ENCODE peak calls at places on chromosomes 7 and 10, in five cellular contexts. One of them, this sample, is unnamed.

GRCh38 chr7:19470031-19470430 is 238.8 kb downstream of the POLR1F start:
- DNase-seq in foreskin fibroblast: no peak
- DNase-seq in body of pancreas: no peak
- DNase-seq in astrocyte of the spinal cord: no peak
- DNase-seq in H1: no peak
- DNase-seq in this sample: no peak

GRCh38 chr10:12590682-12591642 is 241.6 kb downstream of the CAMK1D start:
- DNase-seq in foreskin fibroblast: no peak
- DNase-seq in body of pancreas: no peak
- DNase-seq in H1: no peak
- DNase-seq in astrocyte of the spinal cord: no peak
- DNase-seq in this sample: no peak

GRCh38 chr7:47968852-47969774 is 10.3 kb downstream of the HUS1 start:
- DNase-seq in body of pancreas: peak; percentile 55
- DNase-seq in foreskin fibroblast: peak; percentile 77
- DNase-seq in H1: peak; percentile 87
- DNase-seq in astrocyte of the spinal cord: peak; percentile 76
- DNase-seq in this sample: peak; percentile 19

GRCh38 chr7:148142660-148143248 is 447.8 kb upstream of the C7orf33 start:
- DNase-seq in foreskin fibroblast: peak; percentile 3
- DNase-seq in astrocyte of the spinal cord: peak; percentile 27
- DNase-seq in body of pancreas: peak; percentile 53
- DNase-seq in H1: no peak
- DNase-seq in this sample: peak; percentile 62

GRCh38 chr10:74502963-74503608 is 323.3 kb upstream of the KAT6B start:
- DNase-seq in astrocyte of the spinal cord: peak; percentile 85
- DNase-seq in foreskin fibroblast: peak; percentile 84
- DNase-seq in H1: no peak
- DNase-seq in body of pancreas: no peak
- DNase-seq in this sample: no peak

GRCh38 chr10:128527730-128528129 is 401.5 kb upstream of the MKI67 start:
- DNase-seq in astrocyte of the spinal cord: no peak
- DNase-seq in body of pancreas: no peak
- DNase-seq in H1: no peak
- DNase-seq in foreskin fibroblast: no peak
- DNase-seq in this sample: no peak

GRCh38 chr10:43235070-43235900 is 31.6 kb downstream of the RASGEF1A start:
- DNase-seq in astrocyte of the spinal cord: no peak
- DNase-seq in body of pancreas: peak; percentile 4
- DNase-seq in H1: no peak
- DNase-seq in foreskin fibroblast: no peak
- DNase-seq in this sample: no peak

GRCh38 chr7:11969627-11970026 is 137.6 kb upstream of the THSD7A start:
- DNase-seq in body of pancreas: no peak
- DNase-seq in astrocyte of the spinal cord: no peak
- DNase-seq in foreskin fibroblast: no peak
- DNase-seq in H1: no peak
- DNase-seq in this sample: no peak

GRCh38 chr7:149856-150636 is 42.3 kb upstream of the FAM20C start:
- DNase-seq in astrocyte of the spinal cord: no peak
- DNase-seq in foreskin fibroblast: peak; percentile 52
- DNase-seq in body of pancreas: peak; percentile 54
- DNase-seq in H1: peak; percentile 71
- DNase-seq in this sample: no peak

GRCh38 chr10:84152769-84153168 is 13.5 kb downstream of the GHITM start:
- DNase-seq in astrocyte of the spinal cord: no peak
- DNase-seq in foreskin fibroblast: no peak
- DNase-seq in body of pancreas: no peak
- DNase-seq in H1: no peak
- DNase-seq in this sample: no peak

GRCh38 chr7:44402401-44403096 is 77.2 kb upstream of the CAMK2B start:
- DNase-seq in astrocyte of the spinal cord: no peak
- DNase-seq in foreskin fibroblast: no peak
- DNase-seq in H1: no peak
- DNase-seq in body of pancreas: no peak
- DNase-seq in this sample: no peak

GRCh38 chr7:85600425-85600824 is 413.6 kb upstream of the SEMA3D start:
- DNase-seq in H1: no peak
- DNase-seq in astrocyte of the spinal cord: no peak
- DNase-seq in foreskin fibroblast: peak; percentile 9
- DNase-seq in body of pancreas: no peak
- DNase-seq in this sample: no peak

GRCh38 chr7:111953611-111954010 is 252.6 kb downstream of the DOCK4 start:
- DNase-seq in astrocyte of the spinal cord: no peak
- DNase-seq in body of pancreas: no peak
- DNase-seq in H1: no peak
- DNase-seq in foreskin fibroblast: peak; percentile 30
- DNase-seq in this sample: peak; percentile 66

GRCh38 chr10:132457328-132458070 is 60.5 kb downstream of the PWWP2B start:
- DNase-seq in foreskin fibroblast: no peak
- DNase-seq in astrocyte of the spinal cord: no peak
- DNase-seq in body of pancreas: no peak
- DNase-seq in H1: no peak
- DNase-seq in this sample: no peak

GRCh38 chr7:37987732-37988131 is 67.3 kb downstream of the EPDR1 start:
- DNase-seq in astrocyte of the spinal cord: peak; percentile 82
- DNase-seq in foreskin fibroblast: peak; percentile 11
- DNase-seq in body of pancreas: no peak
- DNase-seq in H1: no peak
- DNase-seq in this sample: peak; percentile 10

GRCh38 chr7:35556532-35557471 is 138.1 kb downstream of the HERPUD2 start:
- DNase-seq in H1: no peak
- DNase-seq in body of pancreas: no peak
- DNase-seq in astrocyte of the spinal cord: no peak
- DNase-seq in foreskin fibroblast: no peak
- DNase-seq in this sample: no peak

GRCh38 chr10:133131053-133131452 is 29.0 kb upstream of the KNDC1 start:
- DNase-seq in H1: no peak
- DNase-seq in astrocyte of the spinal cord: no peak
- DNase-seq in foreskin fibroblast: no peak
- DNase-seq in body of pancreas: no peak
- DNase-seq in this sample: no peak

GRCh38 chr7:134472572-134473242 is 13.8 kb upstream of the AKR1B1 start:
- DNase-seq in foreskin fibroblast: peak; percentile 30
- DNase-seq in H1: no peak
- DNase-seq in body of pancreas: no peak
- DNase-seq in astrocyte of the spinal cord: no peak
- DNase-seq in this sample: no peak

GRCh38 chr10:22560391-22561239 is 153.8 kb downstream of the PIP4K2A start:
- DNase-seq in body of pancreas: no peak
- DNase-seq in foreskin fibroblast: no peak
- DNase-seq in H1: no peak
- DNase-seq in astrocyte of the spinal cord: peak; percentile 14
- DNase-seq in this sample: no peak

GRCh38 chr10:77600640-77601039 is 37.0 kb downstream of the KCNMA1 start:
- DNase-seq in body of pancreas: no peak
- DNase-seq in astrocyte of the spinal cord: no peak
- DNase-seq in H1: no peak
- DNase-seq in foreskin fibroblast: no peak
- DNase-seq in this sample: no peak

DNA sequence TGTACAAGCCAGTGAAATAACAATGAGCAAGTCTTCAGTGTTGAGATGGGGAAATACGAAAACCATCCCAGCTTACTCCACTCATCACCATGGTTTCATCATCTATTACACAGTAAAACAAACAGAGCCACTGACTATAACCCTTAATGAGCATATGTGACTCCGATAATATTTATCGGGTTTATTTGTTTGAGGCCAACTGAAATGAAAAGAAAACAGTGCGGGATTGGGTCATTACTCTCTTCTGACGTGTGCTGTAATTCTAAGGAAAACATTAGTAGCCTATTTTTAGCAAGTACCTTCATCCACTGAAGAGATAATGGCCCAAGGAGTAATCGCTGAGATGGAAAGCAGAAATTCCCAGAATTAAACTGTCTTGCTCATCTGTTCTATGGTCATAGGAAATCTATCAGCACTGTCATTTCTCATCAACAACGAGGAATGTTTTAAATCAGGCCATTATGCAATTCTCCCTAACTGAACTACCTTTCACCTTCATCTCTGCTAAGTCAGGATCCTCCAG is 716.5 kb downstream of the INHBA start:
- DNase-seq in body of pancreas: no peak
- DNase-seq in astrocyte of the spinal cord: peak; percentile 91
- DNase-seq in H1: no peak
- DNase-seq in foreskin fibroblast: peak; percentile 92
- DNase-seq in this sample: peak; percentile 48
- H3K4me3 ChIP-seq in body of pancreas: no peak overlapping the region
- H3K4me3 ChIP-seq in astrocyte of the spinal cord: no peak overlapping the region
- H3K4me3 ChIP-seq in H1: no peak overlapping the region
- H3K4me3 ChIP-seq in foreskin fibroblast: no peak overlapping the region
- H3K4me3 ChIP-seq in this sample: no peak overlapping the region

GRCh38 chr7:143901710-143902587 is at the start of gene TCAF1:
- DNase-seq in H1: peak; percentile 90
- DNase-seq in foreskin fibroblast: peak; percentile 98
- DNase-seq in astrocyte of the spinal cord: peak; percentile 97
- DNase-seq in body of pancreas: peak; percentile 97
- DNase-seq in this sample: peak; percentile 87
- TF ChIP-seq CTCF in H1: no peak
- TF ChIP-seq CTCF in foreskin fibroblast: peak; percentile 40
- TF ChIP-seq CTCF in astrocyte of the spinal cord: peak; percentile 45
- TF ChIP-seq CTCF in body of pancreas: peak; percentile 54
- TF ChIP-seq CTCF in this sample: peak; percentile 51

GRCh38 chr10:71269301-71270288 is 49.5 kb upstream of the SLC29A3 start:
- DNase-seq in astrocyte of the spinal cord: no peak
- DNase-seq in body of pancreas: no peak
- DNase-seq in H1: peak; percentile 73
- DNase-seq in foreskin fibroblast: peak; percentile 44
- DNase-seq in this sample: no peak
- H3K4me3 ChIP-seq in astrocyte of the spinal cord: no peak overlapping the region
- H3K4me3 ChIP-seq in body of pancreas: no peak overlapping the region
- H3K4me3 ChIP-seq in H1: peak overlapping the region; percentile 43
- H3K4me3 ChIP-seq in foreskin fibroblast: no peak overlapping the region
- H3K4me3 ChIP-seq in this sample: no peak overlapping the region

DNA sequence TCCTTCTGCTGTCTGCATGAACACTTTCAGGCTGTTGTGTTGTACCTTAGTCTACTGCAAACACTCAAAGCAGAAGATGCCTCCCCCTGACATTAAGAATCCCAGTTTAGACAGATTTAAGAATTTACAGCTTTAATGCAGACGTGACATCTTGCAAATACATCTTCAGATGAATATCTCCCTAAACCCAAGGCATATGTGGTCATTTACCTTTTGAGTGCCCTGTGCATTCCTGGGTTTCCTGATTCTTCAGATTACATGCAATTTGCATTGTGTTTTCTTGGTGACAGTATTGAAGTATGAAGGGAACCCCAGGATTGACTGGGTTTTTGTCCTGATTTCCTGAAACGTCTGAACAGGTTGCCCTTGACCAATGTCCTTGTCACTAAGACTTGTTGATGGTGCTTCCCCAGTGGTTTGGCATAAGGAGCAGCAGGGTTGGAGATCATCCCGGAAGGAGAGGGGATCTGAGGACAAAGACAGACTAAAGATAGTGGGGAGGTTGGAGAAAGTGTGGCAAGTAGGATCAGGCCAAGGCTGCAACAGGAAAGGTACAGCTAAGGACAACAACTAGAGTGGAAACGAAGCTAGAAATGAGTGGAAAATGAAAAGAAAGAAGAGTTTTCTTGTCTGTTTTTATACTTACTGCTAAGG is 123.8 kb upstream of the RHOBTB1 start:
- DNase-seq in foreskin fibroblast: no peak
- DNase-seq in H1: no peak
- DNase-seq in astrocyte of the spinal cord: no peak
- DNase-seq in body of pancreas: no peak
- DNase-seq in this sample: no peak
- TF ChIP-seq CTCF in foreskin fibroblast: no peak
- TF ChIP-seq CTCF in H1: no peak
- TF ChIP-seq CTCF in astrocyte of the spinal cord: no peak
- TF ChIP-seq CTCF in body of pancreas: no peak
- TF ChIP-seq CTCF in this sample: no peak

DNA sequence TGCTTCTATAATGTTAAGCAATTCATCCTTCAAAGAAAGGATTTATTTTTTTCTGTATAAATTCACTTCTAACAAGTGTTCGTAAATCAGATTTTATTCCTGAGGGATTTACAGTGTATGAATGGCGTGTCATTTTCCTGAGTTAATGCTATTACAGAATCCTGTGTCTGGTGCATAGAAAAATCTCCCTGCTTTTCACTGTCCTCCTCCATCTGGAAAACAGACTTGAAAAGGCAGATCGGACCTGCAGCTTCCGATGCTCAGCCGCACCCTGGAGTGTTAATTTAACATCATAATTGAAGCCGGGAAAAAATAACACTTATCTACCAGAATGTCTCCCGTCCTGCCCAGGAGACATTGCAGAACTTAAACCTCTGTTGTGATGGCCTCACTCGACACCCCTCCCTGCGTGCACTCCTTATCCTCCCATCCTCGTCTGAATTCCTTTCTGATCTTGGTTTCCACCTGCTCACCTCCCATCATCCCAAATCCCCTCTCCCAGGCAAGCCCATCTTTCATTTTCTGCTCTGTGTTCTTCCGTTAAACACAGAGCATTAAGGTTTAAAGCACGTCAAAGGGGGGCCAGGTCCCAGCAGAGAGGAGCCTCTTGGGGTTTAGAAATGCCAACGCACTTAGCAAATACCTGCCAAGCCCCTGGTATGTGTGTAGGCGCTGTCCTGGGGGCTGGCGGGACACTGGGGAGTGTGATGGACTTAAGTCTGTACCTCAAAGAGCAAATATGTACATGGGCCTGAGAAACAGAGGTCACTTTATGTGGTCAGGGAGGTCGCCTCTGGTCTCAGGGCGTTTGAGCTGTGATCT is 441.9 kb upstream of the FOXK1 start:
- DNase-seq in H1: no peak
- DNase-seq in body of pancreas: no peak
- DNase-seq in astrocyte of the spinal cord: no peak
- DNase-seq in foreskin fibroblast: no peak
- DNase-seq in this sample: no peak
- H3K4me3 ChIP-seq in H1: peak overlapping the region; percentile 7
- H3K4me3 ChIP-seq in body of pancreas: no peak overlapping the region
- H3K4me3 ChIP-seq in astrocyte of the spinal cord: no peak overlapping the region
- H3K4me3 ChIP-seq in foreskin fibroblast: no peak overlapping the region
- H3K4me3 ChIP-seq in this sample: no peak overlapping the region

GRCh38 chr10:356452-356851 is 221.2 kb downstream of the ZMYND11 start:
- DNase-seq in H1: no peak
- DNase-seq in foreskin fibroblast: no peak
- DNase-seq in astrocyte of the spinal cord: no peak
- DNase-seq in body of pancreas: no peak
- DNase-seq in this sample: no peak
- TF ChIP-seq CTCF in H1: no peak
- TF ChIP-seq CTCF in foreskin fibroblast: no peak
- TF ChIP-seq CTCF in astrocyte of the spinal cord: no peak
- TF ChIP-seq CTCF in body of pancreas: no peak
- TF ChIP-seq CTCF in this sample: no peak

GRCh38 chr7:105610165-105610930 is 29.1 kb upstream of the EFCAB10 start:
- DNase-seq in H1: no peak
- DNase-seq in astrocyte of the spinal cord: no peak
- DNase-seq in body of pancreas: no peak
- DNase-seq in foreskin fibroblast: no peak
- DNase-seq in this sample: no peak
- H3K4me3 ChIP-seq in H1: no peak overlapping the region
- H3K4me3 ChIP-seq in astrocyte of the spinal cord: no peak overlapping the region
- H3K4me3 ChIP-seq in body of pancreas: no peak overlapping the region
- H3K4me3 ChIP-seq in foreskin fibroblast: no peak overlapping the region
- H3K4me3 ChIP-seq in this sample: no peak overlapping the region